ENCODE peak calls at places on chromosome 16, in ten cellular contexts. One of them, this sample, is unnamed. For H3K27me3, the result is how much of the 10 kb centered on the place peaks cover.

GRCh38 chr16:48829361-48829760 is 219.4 kb upstream of the N4BP1 start:
- DNase-seq in keratinocyte: no peak
- DNase-seq in lower lobe of right lung: no peak
- DNase-seq in heart right ventricle: no peak
- DNase-seq in transverse colon: no peak
- DNase-seq in GM12878: no peak
- DNase-seq in AG04450: no peak
- DNase-seq in neural progenitor cell: no peak
- DNase-seq in psoas muscle: no peak
- DNase-seq in mesenchymal stem cell: no peak
- DNase-seq in this sample: no peak

GRCh38 chr16:88928405-88929375 is 48.3 kb downstream of the CBFA2T3 start:
- DNase-seq in keratinocyte: no peak
- DNase-seq in lower lobe of right lung: no peak
- DNase-seq in heart right ventricle: no peak
- DNase-seq in transverse colon: no peak
- DNase-seq in GM12878: no peak
- DNase-seq in AG04450: no peak
- DNase-seq in neural progenitor cell: no peak
- DNase-seq in psoas muscle: no peak
- DNase-seq in mesenchymal stem cell: no peak
- DNase-seq in this sample: no peak

GRCh38 chr16:84832488-84833141 is 12.8 kb downstream of the CRISPLD2 start:
- DNase-seq in keratinocyte: no peak
- DNase-seq in lower lobe of right lung: peak
- DNase-seq in heart right ventricle: peak
- DNase-seq in transverse colon: peak
- DNase-seq in GM12878: no peak
- DNase-seq in AG04450: peak
- DNase-seq in neural progenitor cell: no peak
- DNase-seq in psoas muscle: peak
- DNase-seq in mesenchymal stem cell: peak
- DNase-seq in this sample: no peak

GRCh38 chr16:75254359-75254837 is 3.0 kb upstream of the BCAR1 start:
- DNase-seq in keratinocyte: peak
- DNase-seq in lower lobe of right lung: peak
- DNase-seq in heart right ventricle: peak
- DNase-seq in transverse colon: peak
- DNase-seq in GM12878: no peak
- DNase-seq in AG04450: no peak
- DNase-seq in neural progenitor cell: no peak
- DNase-seq in psoas muscle: peak
- DNase-seq in mesenchymal stem cell: peak
- DNase-seq in this sample: peak

GRCh38 chr16:30444231-30445148 is 1.2 kb downstream of the SEPHS2 start:
- DNase-seq in keratinocyte: no peak
- DNase-seq in lower lobe of right lung: no peak
- DNase-seq in heart right ventricle: no peak
- DNase-seq in transverse colon: no peak
- DNase-seq in GM12878: no peak
- DNase-seq in AG04450: no peak
- DNase-seq in neural progenitor cell: no peak
- DNase-seq in psoas muscle: no peak
- DNase-seq in mesenchymal stem cell: no peak
- DNase-seq in this sample: no peak

GRCh38 chr16:79372504-79373184 is 227.9 kb downstream of the MAF start:
- DNase-seq in keratinocyte: no peak
- DNase-seq in lower lobe of right lung: no peak
- DNase-seq in heart right ventricle: no peak
- DNase-seq in transverse colon: no peak
- DNase-seq in GM12878: no peak
- DNase-seq in AG04450: no peak
- DNase-seq in neural progenitor cell: no peak
- DNase-seq in psoas muscle: no peak
- DNase-seq in mesenchymal stem cell: peak
- DNase-seq in this sample: no peak

GRCh38 chr16:67872631-67873434 is at the start of gene EDC4:
- DNase-seq in keratinocyte: no peak
- DNase-seq in lower lobe of right lung: peak
- DNase-seq in heart right ventricle: peak
- DNase-seq in transverse colon: peak
- DNase-seq in GM12878: peak
- DNase-seq in AG04450: peak
- DNase-seq in neural progenitor cell: peak
- DNase-seq in psoas muscle: peak
- DNase-seq in mesenchymal stem cell: peak
- DNase-seq in this sample: peak

GRCh38 chr16:81004646-81005353 is 1.9 kb downstream of the CMC2 start:
- DNase-seq in keratinocyte: peak
- DNase-seq in lower lobe of right lung: no peak
- DNase-seq in heart right ventricle: no peak
- DNase-seq in transverse colon: no peak
- DNase-seq in GM12878: no peak
- DNase-seq in AG04450: peak
- DNase-seq in neural progenitor cell: peak
- DNase-seq in psoas muscle: no peak
- DNase-seq in mesenchymal stem cell: peak
- DNase-seq in this sample: no peak

DNA sequence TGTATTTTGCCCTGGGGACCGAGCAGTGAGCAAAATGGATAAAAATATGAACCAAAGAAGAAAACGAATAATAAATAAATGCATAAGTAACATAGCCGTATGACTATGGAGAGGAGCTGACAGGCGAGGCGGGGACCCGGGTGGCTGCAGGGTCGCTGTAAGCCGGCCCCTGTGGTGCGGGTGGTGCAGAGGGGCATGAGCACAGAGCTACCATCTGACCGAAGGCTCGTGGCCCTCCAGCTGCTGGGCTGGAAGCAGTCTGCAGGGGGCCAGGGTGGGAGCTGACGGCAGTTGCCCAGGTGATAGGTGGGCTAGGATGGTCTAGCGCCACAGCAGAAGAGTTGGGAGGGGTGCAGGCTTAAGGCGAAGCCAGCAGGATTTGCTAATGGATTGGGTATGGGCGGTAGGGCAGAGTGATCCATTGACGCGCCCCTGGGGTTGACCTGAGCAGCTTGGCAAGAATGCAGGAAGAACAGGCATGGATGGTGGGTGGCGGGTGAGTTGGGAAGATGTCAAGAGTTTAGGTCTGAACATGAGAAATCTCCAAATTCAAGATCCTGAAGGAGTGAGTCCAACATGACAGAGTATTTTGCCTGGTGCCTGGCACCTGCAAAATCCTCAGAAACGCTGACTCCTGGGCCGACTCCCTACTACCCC is 228.0 kb downstream of the FOXL1 start:
- DNase-seq in keratinocyte: no peak
- DNase-seq in lower lobe of right lung: no peak
- DNase-seq in heart right ventricle: no peak
- DNase-seq in transverse colon: no peak
- DNase-seq in GM12878: no peak
- DNase-seq in AG04450: no peak
- DNase-seq in neural progenitor cell: no peak
- DNase-seq in psoas muscle: no peak
- DNase-seq in mesenchymal stem cell: no peak
- DNase-seq in this sample: no peak
- H3K27me3 ChIP-seq in keratinocyte: under half
- H3K27me3 ChIP-seq in lower lobe of right lung: under half
- H3K27me3 ChIP-seq in heart right ventricle: under half
- H3K27me3 ChIP-seq in transverse colon: under half
- H3K27me3 ChIP-seq in GM12878: under half
- H3K27me3 ChIP-seq in AG04450: under half
- H3K27me3 ChIP-seq in neural progenitor cell: under half
- H3K27me3 ChIP-seq in psoas muscle: under half
- H3K27me3 ChIP-seq in mesenchymal stem cell: under half
- H3K27me3 ChIP-seq in this sample: under half

GRCh38 chr16:21277927-21278706 is at the start of gene CRYM:
- DNase-seq in keratinocyte: no peak
- DNase-seq in lower lobe of right lung: peak
- DNase-seq in heart right ventricle: peak
- DNase-seq in transverse colon: peak
- DNase-seq in GM12878: no peak
- DNase-seq in AG04450: no peak
- DNase-seq in neural progenitor cell: peak
- DNase-seq in psoas muscle: peak
- DNase-seq in mesenchymal stem cell: peak
- DNase-seq in this sample: peak

GRCh38 chr16:21279501-21279900 is 1.4 kb upstream of the CRYM start:
- DNase-seq in keratinocyte: no peak
- DNase-seq in lower lobe of right lung: no peak
- DNase-seq in heart right ventricle: no peak
- DNase-seq in transverse colon: no peak
- DNase-seq in GM12878: no peak
- DNase-seq in AG04450: no peak
- DNase-seq in neural progenitor cell: no peak
- DNase-seq in psoas muscle: no peak
- DNase-seq in mesenchymal stem cell: no peak
- DNase-seq in this sample: no peak

GRCh38 chr16:21281698-21282389 is 3.8 kb upstream of the CRYM start:
- DNase-seq in keratinocyte: no peak
- DNase-seq in lower lobe of right lung: no peak
- DNase-seq in heart right ventricle: no peak
- DNase-seq in transverse colon: no peak
- DNase-seq in GM12878: no peak
- DNase-seq in AG04450: no peak
- DNase-seq in neural progenitor cell: no peak
- DNase-seq in psoas muscle: no peak
- DNase-seq in mesenchymal stem cell: no peak
- DNase-seq in this sample: no peak

GRCh38 chr16:21284414-21284813 is 6.3 kb upstream of the CRYM start:
- DNase-seq in keratinocyte: no peak
- DNase-seq in lower lobe of right lung: no peak
- DNase-seq in heart right ventricle: no peak
- DNase-seq in transverse colon: no peak
- DNase-seq in GM12878: no peak
- DNase-seq in AG04450: no peak
- DNase-seq in neural progenitor cell: no peak
- DNase-seq in psoas muscle: no peak
- DNase-seq in mesenchymal stem cell: no peak
- DNase-seq in this sample: no peak

GRCh38 chr16:21283521-21284289 is 5.6 kb upstream of the CRYM start:
- DNase-seq in keratinocyte: no peak
- DNase-seq in lower lobe of right lung: peak
- DNase-seq in heart right ventricle: peak
- DNase-seq in transverse colon: peak
- DNase-seq in GM12878: no peak
- DNase-seq in AG04450: no peak
- DNase-seq in neural progenitor cell: peak
- DNase-seq in psoas muscle: peak
- DNase-seq in mesenchymal stem cell: peak
- DNase-seq in this sample: peak
- H3K27me3 ChIP-seq in keratinocyte: under half
- H3K27me3 ChIP-seq in lower lobe of right lung: under half
- H3K27me3 ChIP-seq in heart right ventricle: under half
- H3K27me3 ChIP-seq in transverse colon: half or more
- H3K27me3 ChIP-seq in GM12878: under half
- H3K27me3 ChIP-seq in AG04450: under half
- H3K27me3 ChIP-seq in neural progenitor cell: under half
- H3K27me3 ChIP-seq in psoas muscle: under half
- H3K27me3 ChIP-seq in mesenchymal stem cell: under half
- H3K27me3 ChIP-seq in this sample: under half

GRCh38 chr16:64011650-64012049 is 1110.2 kb downstream of the CDH11 start:
- DNase-seq in keratinocyte: no peak
- DNase-seq in lower lobe of right lung: no peak
- DNase-seq in heart right ventricle: no peak
- DNase-seq in transverse colon: no peak
- DNase-seq in GM12878: no peak
- DNase-seq in AG04450: no peak
- DNase-seq in neural progenitor cell: no peak
- DNase-seq in psoas muscle: no peak
- DNase-seq in mesenchymal stem cell: no peak
- DNase-seq in this sample: no peak
- H3K27me3 ChIP-seq in keratinocyte: under half
- H3K27me3 ChIP-seq in lower lobe of right lung: under half
- H3K27me3 ChIP-seq in heart right ventricle: under half
- H3K27me3 ChIP-seq in transverse colon: under half
- H3K27me3 ChIP-seq in GM12878: under half
- H3K27me3 ChIP-seq in AG04450: under half
- H3K27me3 ChIP-seq in neural progenitor cell: under half
- H3K27me3 ChIP-seq in psoas muscle: under half
- H3K27me3 ChIP-seq in mesenchymal stem cell: under half
- H3K27me3 ChIP-seq in this sample: under half

GRCh38 chr16:10255728-10256127 is 73.5 kb upstream of the GRIN2A start:
- DNase-seq in keratinocyte: no peak
- DNase-seq in lower lobe of right lung: no peak
- DNase-seq in heart right ventricle: no peak
- DNase-seq in transverse colon: no peak
- DNase-seq in GM12878: no peak
- DNase-seq in AG04450: no peak
- DNase-seq in neural progenitor cell: no peak
- DNase-seq in psoas muscle: no peak
- DNase-seq in mesenchymal stem cell: no peak
- DNase-seq in this sample: no peak

GRCh38 chr16:10256855-10257641 is 74.8 kb upstream of the GRIN2A start:
- DNase-seq in keratinocyte: no peak
- DNase-seq in lower lobe of right lung: no peak
- DNase-seq in heart right ventricle: peak
- DNase-seq in transverse colon: peak
- DNase-seq in GM12878: peak
- DNase-seq in AG04450: no peak
- DNase-seq in neural progenitor cell: peak
- DNase-seq in psoas muscle: no peak
- DNase-seq in mesenchymal stem cell: peak
- DNase-seq in this sample: peak

GRCh38 chr16:10252155-10252554 is 69.9 kb upstream of the GRIN2A start:
- DNase-seq in keratinocyte: no peak
- DNase-seq in lower lobe of right lung: no peak
- DNase-seq in heart right ventricle: no peak
- DNase-seq in transverse colon: no peak
- DNase-seq in GM12878: no peak
- DNase-seq in AG04450: no peak
- DNase-seq in neural progenitor cell: no peak
- DNase-seq in psoas muscle: no peak
- DNase-seq in mesenchymal stem cell: no peak
- DNase-seq in this sample: no peak

GRCh38 chr16:10250137-10250850 is 68.1 kb upstream of the GRIN2A start:
- DNase-seq in keratinocyte: no peak
- DNase-seq in lower lobe of right lung: no peak
- DNase-seq in heart right ventricle: no peak
- DNase-seq in transverse colon: no peak
- DNase-seq in GM12878: no peak
- DNase-seq in AG04450: no peak
- DNase-seq in neural progenitor cell: no peak
- DNase-seq in psoas muscle: no peak
- DNase-seq in mesenchymal stem cell: no peak
- DNase-seq in this sample: no peak

DNA sequence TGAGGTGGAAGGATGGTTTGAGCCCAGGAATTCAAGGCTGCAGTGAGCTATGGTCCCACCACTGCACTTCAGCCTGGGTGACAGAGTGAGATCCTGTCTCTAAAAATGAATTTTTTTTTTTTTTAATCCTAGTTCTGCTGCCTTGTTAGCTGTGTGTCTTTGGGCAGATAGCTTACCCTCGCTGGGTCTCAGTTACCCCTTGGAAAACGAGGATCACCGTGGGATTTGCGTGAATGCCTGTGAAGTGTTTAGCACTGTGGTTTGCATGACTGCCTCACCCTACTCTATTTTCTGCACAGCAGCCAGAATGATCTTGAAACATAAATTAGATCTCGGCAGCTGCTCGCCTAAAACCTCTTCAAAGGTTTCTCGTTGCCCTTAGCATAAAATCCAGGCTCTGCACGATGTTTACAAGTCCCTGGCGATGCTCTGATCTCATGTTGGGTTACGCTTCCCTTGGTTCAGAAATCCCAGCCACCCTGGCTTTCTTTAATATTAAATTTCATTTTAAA is 71.2 kb upstream of the GRIN2A start:
- DNase-seq in keratinocyte: no peak
- DNase-seq in lower lobe of right lung: no peak
- DNase-seq in heart right ventricle: no peak
- DNase-seq in transverse colon: no peak
- DNase-seq in GM12878: no peak
- DNase-seq in AG04450: no peak
- DNase-seq in neural progenitor cell: no peak
- DNase-seq in psoas muscle: no peak
- DNase-seq in mesenchymal stem cell: no peak
- DNase-seq in this sample: no peak
- H3K27me3 ChIP-seq in keratinocyte: under half
- H3K27me3 ChIP-seq in lower lobe of right lung: under half
- H3K27me3 ChIP-seq in heart right ventricle: under half
- H3K27me3 ChIP-seq in transverse colon: under half
- H3K27me3 ChIP-seq in GM12878: under half
- H3K27me3 ChIP-seq in AG04450: under half
- H3K27me3 ChIP-seq in neural progenitor cell: under half
- H3K27me3 ChIP-seq in psoas muscle: under half
- H3K27me3 ChIP-seq in mesenchymal stem cell: under half
- H3K27me3 ChIP-seq in this sample: under half